ENCODE peak calls at places on chromosomes 12 and 14, in five cellular contexts. D is neuronal stem cell, B is mesenchymal stem cell, Q is H1, V is H9. A is an unnamed sample.

GRCh38 chr12:111984820-111985219 is 28.1 kb downstream of the TMEM116 start:
- DNase-seq in D (no peak), B (no peak), Q (no peak), V (no peak), A (no peak)

GRCh38 chr12:99914206-99914605 is 70.5 kb downstream of the ANKS1B start:
- DNase-seq in D (no peak), B (no peak), Q (no peak), V (no peak), A (no peak)

GRCh38 chr12:85955127-85955526 is 81.0 kb downstream of the NTS start:
- DNase-seq in D (no peak), B (peak; percentile 5), Q (no peak), V (no peak), A (no peak)

GRCh38 chr12:20142956-20143355 is 225.4 kb upstream of the PDE3A start:
- DNase-seq in D (no peak), B (no peak), Q (no peak), V (peak; percentile 34), A (no peak)

GRCh38 chr12:54404061-54405004 is 14.7 kb downstream of the ITGA5 start:
- DNase-seq in D (peak; percentile 80), B (peak; percentile 72), Q (peak; percentile 95), V (peak; percentile 84), A (peak; percentile 56)

GRCh38 chr12:5960783-5961182 is 15.7 kb upstream of the ANO2 start:
- DNase-seq in D (no peak), B (no peak), Q (no peak), V (peak; percentile 69), A (no peak)

GRCh38 chr14:92783813-92784431 is 10.2 kb upstream of the GOLGA5 start:
- DNase-seq in D (peak; percentile 11), B (peak; percentile 80), Q (no peak), V (no peak), A (peak; percentile 75)

GRCh38 chr12:119644930-119645329 is 23.0 kb upstream of the PRKAB1 start:
- DNase-seq in D (no peak), B (no peak), Q (no peak), V (no peak), A (no peak)

GRCh38 chr12:122893208-122894151 is 2.4 kb downstream of the VPS37B start:
- DNase-seq in D (no peak), B (no peak), Q (no peak), V (no peak), A (no peak)

GRCh38 chr12:20237091-20237490 is 131.2 kb upstream of the PDE3A start:
- DNase-seq in D (no peak), B (no peak), Q (no peak), V (no peak), A (no peak)

GRCh38 chr14:28596336-28596735 is 170.3 kb upstream of the FOXG1 start:
- DNase-seq in D (no peak), B (no peak), Q (no peak), V (no peak), A (no peak)

GRCh38 chr12:78402366-78403134 is 462.0 kb upstream of the SYT1 start:
- DNase-seq in D (no peak), B (peak; percentile 62), Q (no peak), V (no peak), A (no peak)

GRCh38 chr14:81400852-81401251 is 728 bp upstream of the STON2 start:
- DNase-seq in D (no peak), B (peak; percentile 19), Q (no peak), V (no peak), A (peak; percentile 51)

GRCh38 chr12:103442187-103442564 is 53.6 kb downstream of the C12orf42 start:
- DNase-seq in D (no peak), B (no peak), Q (no peak), V (no peak), A (no peak)

GRCh38 chr14:105852378-105853088 is 326.1 kb downstream of the TMEM121 start:
- DNase-seq in D (no peak), B (no peak), Q (no peak), V (peak; percentile 10), A (no peak)

GRCh38 chr14:30375280-30375892 is 183.6 kb upstream of the G2E3 start:
- DNase-seq in D (peak; percentile 44), B (peak; percentile 49), Q (peak; percentile 85), V (peak; percentile 70), A (peak; percentile 47)

GRCh38 chr14:106681161-106681955 is 1155.0 kb downstream of the TMEM121 start:
- DNase-seq in D (no peak), B (no peak), Q (no peak), V (no peak), A (no peak)

GRCh38 chr12:62917066-62917465 is 17.9 kb downstream of the PPM1H start:
- DNase-seq in D (no peak), B (no peak), Q (no peak), V (no peak), A (no peak)

GRCh38 chr12:80593766-80594165 is 113.7 kb upstream of the MYF6 start:
- DNase-seq in D (no peak), B (peak; percentile 52), Q (no peak), V (no peak), A (peak; percentile 91)

GRCh38 chr12:22047495-22047894 is 1.5 kb downstream of the CMAS start:
- DNase-seq in D (no peak), B (no peak), Q (no peak), V (no peak), A (no peak)

GRCh38 chr12:70077441-70077840 is 165.8 kb upstream of the CNOT2 start:
- DNase-seq in D (no peak), B (no peak), Q (no peak), V (no peak), A (no peak)

GRCh38 chr14:85444685-85445084 is 85.3 kb upstream of the FLRT2 start:
- DNase-seq in D (no peak), B (peak; percentile 84), Q (no peak), V (no peak), A (peak; percentile 25)

GRCh38 chr12:131035268-131035681 is 81.6 kb downstream of the ADGRD1 start:
- DNase-seq in D (no peak), B (no peak), Q (no peak), V (no peak), A (no peak)

GRCh38 chr14:31465113-31465512 is 7.8 kb upstream of the DTD2 start:
- DNase-seq in D (no peak), B (peak; percentile 66), Q (no peak), V (no peak), A (peak; percentile 37)

GRCh38 chr14:57549165-57549564 is 55.5 kb upstream of the CCDC198 start:
- DNase-seq in D (no peak), B (no peak), Q (no peak), V (no peak), A (no peak)

GRCh38 chr12:122031342-122032216 is 9.9 kb downstream of the BCL7A start:
- DNase-seq in D (no peak), B (peak; percentile 44), Q (peak; percentile 96), V (peak; percentile 90), A (no peak)

GRCh38 chr12:44224399-44224798 is 388.5 kb downstream of the TMEM117 start:
- DNase-seq in D (no peak), B (no peak), Q (no peak), V (no peak), A (no peak)

GRCh38 chr12:111398530-111398929 is 7.2 kb upstream of the SH2B3 start:
- DNase-seq in D (no peak), B (peak; percentile 82), Q (no peak), V (no peak), A (no peak)

GRCh38 chr14:93019367-93019843 is 96.3 kb downstream of the ITPK1 start:
- DNase-seq in D (no peak), B (no peak), Q (no peak), V (no peak), A (no peak)

GRCh38 chr12:3204716-3205617 is 127.8 kb downstream of the TSPAN9 start:
- DNase-seq in D (no peak), B (no peak), Q (no peak), V (no peak), A (no peak)

GRCh38 chr12:75635606-75636444 is 124.4 kb upstream of the KRR1 start:
- DNase-seq in D (no peak), B (peak; percentile 93), Q (no peak), V (no peak), A (peak; percentile 97)

GRCh38 chr12:69490920-69491643 is 20.9 kb downstream of the FRS2 start:
- DNase-seq in D (no peak), B (no peak), Q (no peak), V (no peak), A (no peak)

GRCh38 chr14:50018236-50019210 is 97.8 kb downstream of the VCPKMT start:
- DNase-seq in D (no peak), B (peak; percentile 44), Q (no peak), V (no peak), A (peak; percentile 80)

GRCh38 chr14:61860294-61860918 is 98.2 kb downstream of the SNAPC1 start:
- DNase-seq in D (peak; percentile 30), B (peak; percentile 37), Q (peak; percentile 82), V (peak; percentile 67), A (peak; percentile 42)

DNA sequence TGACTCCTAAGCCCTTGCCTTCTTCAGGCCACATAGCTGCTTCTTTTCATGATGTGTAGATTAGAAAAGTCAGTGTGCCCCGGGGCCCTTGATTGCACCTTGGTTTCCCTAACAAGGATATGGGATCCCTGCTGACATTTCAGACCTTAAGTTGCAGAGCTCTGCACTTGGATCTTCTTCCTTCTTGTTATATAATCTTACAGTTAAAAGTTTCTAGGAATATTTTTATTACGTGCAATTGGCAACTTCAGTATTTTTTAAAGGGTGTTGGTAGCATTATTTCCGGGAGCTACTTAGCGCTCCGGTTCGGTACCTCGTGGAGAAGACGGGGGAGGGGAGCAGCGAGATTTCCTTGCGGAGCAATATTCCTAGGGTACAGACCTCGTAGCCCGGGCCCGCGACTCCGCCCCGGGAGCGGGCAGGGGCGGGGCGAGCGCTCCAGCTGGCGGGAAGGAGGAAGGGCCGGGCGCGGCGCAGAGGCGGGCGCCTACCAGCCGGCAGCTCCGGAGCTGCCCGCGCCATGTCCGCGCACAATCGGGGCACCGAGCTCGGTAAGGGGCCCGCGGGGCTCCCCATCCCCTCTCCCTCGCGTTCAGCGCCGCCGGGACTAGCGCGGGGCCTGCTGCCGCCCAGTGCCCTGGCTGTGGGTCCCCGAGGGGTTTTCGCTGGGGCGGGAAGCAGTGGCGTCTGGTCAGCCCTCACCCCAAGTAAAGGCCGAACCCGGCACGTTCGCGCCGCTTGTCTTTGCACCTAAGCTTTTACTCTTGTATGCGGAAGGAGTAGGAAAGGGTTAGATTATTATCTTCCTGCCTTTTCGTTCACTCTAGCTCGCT is at the start of gene DERA:
- DNase-seq in D (peak; percentile 67), B (peak; percentile 77), Q (peak; percentile 90), V (peak; percentile 89), A (peak; percentile 68)
- H3K79me1 ChIP-seq in D (no peaks in the 10 kb centered on the region), B (peaks cover 10% of the 10 kb centered on the region), Q (no peaks in the 10 kb centered on the region), V (no peaks in the 10 kb centered on the region), A (peaks cover 13% of the 10 kb centered on the region)

GRCh38 chr12:31645944-31646343 is 13.5 kb upstream of the ETFBKMT start:
- DNase-seq in D (no peak), B (peak; percentile 32), Q (no peak), V (no peak), A (no peak)
- H3K79me1 ChIP-seq in D (no peaks in the 10 kb centered on the region), B (no peaks in the 10 kb centered on the region), Q (no peaks in the 10 kb centered on the region), V (no peaks in the 10 kb centered on the region), A (no peaks in the 10 kb centered on the region)

GRCh38 chr12:107119091-107119490 is 25.7 kb upstream of the CRY1 start:
- DNase-seq in D (no peak), B (no peak), Q (no peak), V (no peak), A (no peak)
- H3K79me1 ChIP-seq in D (no peaks in the 10 kb centered on the region), B (no peaks in the 10 kb centered on the region), Q (no peaks in the 10 kb centered on the region), V (no peaks in the 10 kb centered on the region), A (no peaks in the 10 kb centered on the region)

GRCh38 chr14:96269359-96269710 is 13.3 kb downstream of the BDKRB1 start:
- DNase-seq in D (no peak), B (no peak), Q (no peak), V (peak; percentile 22), A (no peak)
- H3K79me1 ChIP-seq in D (no peaks in the 10 kb centered on the region), B (peaks cover 14% of the 10 kb centered on the region), Q (no peaks in the 10 kb centered on the region), V (no peaks in the 10 kb centered on the region), A (peaks cover 45% of the 10 kb centered on the region)